ENCODE peak calls at places on chromosomes 12 and 14, in ten cellular contexts. One of them, this sample, is unnamed.

GRCh38 chr12:84463756-84464495 is 448.7 kb downstream of the SLC6A15 start:
- DNase-seq in prostate gland: no peak
- DNase-seq in GM23338: no peak
- DNase-seq in H1: no peak
- DNase-seq in HCT116: no peak
- DNase-seq in SK-N-SH: peak
- DNase-seq in transverse colon: no peak
- DNase-seq in GM12892: no peak
- DNase-seq in breast epithelium: no peak
- DNase-seq in endothelial cell of umbilical vein: no peak
- DNase-seq in this sample: no peak

GRCh38 chr12:125065753-125066570 is 727 bp downstream of the AACS start:
- DNase-seq in prostate gland: no peak
- DNase-seq in GM23338: no peak
- DNase-seq in H1: no peak
- DNase-seq in HCT116: no peak
- DNase-seq in SK-N-SH: peak
- DNase-seq in transverse colon: no peak
- DNase-seq in GM12892: no peak
- DNase-seq in breast epithelium: no peak
- DNase-seq in endothelial cell of umbilical vein: no peak
- DNase-seq in this sample: no peak

GRCh38 chr12:64506955-64507354 is 55.0 kb downstream of the TBK1 start:
- DNase-seq in prostate gland: no peak
- DNase-seq in GM23338: no peak
- DNase-seq in H1: no peak
- DNase-seq in HCT116: no peak
- DNase-seq in SK-N-SH: no peak
- DNase-seq in transverse colon: no peak
- DNase-seq in GM12892: no peak
- DNase-seq in breast epithelium: no peak
- DNase-seq in endothelial cell of umbilical vein: no peak
- DNase-seq in this sample: no peak

GRCh38 chr12:89862511-89863331 is 154.1 kb upstream of the ATP2B1 start:
- DNase-seq in prostate gland: peak
- DNase-seq in GM23338: no peak
- DNase-seq in H1: no peak
- DNase-seq in HCT116: no peak
- DNase-seq in SK-N-SH: no peak
- DNase-seq in transverse colon: peak
- DNase-seq in GM12892: no peak
- DNase-seq in breast epithelium: no peak
- DNase-seq in endothelial cell of umbilical vein: peak
- DNase-seq in this sample: no peak

GRCh38 chr14:47278233-47278842 is 397.1 kb downstream of the MDGA2 start:
- DNase-seq in prostate gland: no peak
- DNase-seq in GM23338: peak
- DNase-seq in H1: peak
- DNase-seq in HCT116: peak
- DNase-seq in SK-N-SH: peak
- DNase-seq in transverse colon: peak
- DNase-seq in GM12892: peak
- DNase-seq in breast epithelium: no peak
- DNase-seq in endothelial cell of umbilical vein: peak
- DNase-seq in this sample: peak

GRCh38 chr12:26058308-26058707 is 66.5 kb downstream of the BHLHE41 start:
- DNase-seq in prostate gland: no peak
- DNase-seq in GM23338: peak
- DNase-seq in H1: no peak
- DNase-seq in HCT116: peak
- DNase-seq in SK-N-SH: no peak
- DNase-seq in transverse colon: no peak
- DNase-seq in GM12892: no peak
- DNase-seq in breast epithelium: no peak
- DNase-seq in endothelial cell of umbilical vein: no peak
- DNase-seq in this sample: no peak

GRCh38 chr12:126355346-126355745 is 1290.1 kb downstream of the AACS start:
- DNase-seq in prostate gland: no peak
- DNase-seq in GM23338: no peak
- DNase-seq in H1: no peak
- DNase-seq in HCT116: no peak
- DNase-seq in SK-N-SH: no peak
- DNase-seq in transverse colon: no peak
- DNase-seq in GM12892: no peak
- DNase-seq in breast epithelium: no peak
- DNase-seq in endothelial cell of umbilical vein: no peak
- DNase-seq in this sample: no peak

GRCh38 chr14:73418227-73418626 is 40.1 kb downstream of the NUMB start:
- DNase-seq in prostate gland: no peak
- DNase-seq in GM23338: no peak
- DNase-seq in H1: no peak
- DNase-seq in HCT116: no peak
- DNase-seq in SK-N-SH: no peak
- DNase-seq in transverse colon: no peak
- DNase-seq in GM12892: no peak
- DNase-seq in breast epithelium: no peak
- DNase-seq in endothelial cell of umbilical vein: no peak
- DNase-seq in this sample: no peak

GRCh38 chr14:98136019-98136418 is 1136.0 kb downstream of the BCL11B start:
- DNase-seq in prostate gland: no peak
- DNase-seq in GM23338: no peak
- DNase-seq in H1: no peak
- DNase-seq in HCT116: no peak
- DNase-seq in SK-N-SH: no peak
- DNase-seq in transverse colon: no peak
- DNase-seq in GM12892: no peak
- DNase-seq in breast epithelium: no peak
- DNase-seq in endothelial cell of umbilical vein: no peak
- DNase-seq in this sample: no peak

GRCh38 chr12:1488908-1489381 is 105.4 kb downstream of the FBXL14 start:
- DNase-seq in prostate gland: no peak
- DNase-seq in GM23338: peak
- DNase-seq in H1: no peak
- DNase-seq in HCT116: no peak
- DNase-seq in SK-N-SH: no peak
- DNase-seq in transverse colon: no peak
- DNase-seq in GM12892: no peak
- DNase-seq in breast epithelium: peak
- DNase-seq in endothelial cell of umbilical vein: no peak
- DNase-seq in this sample: no peak

GRCh38 chr14:90604356-90604755 is 207.5 kb downstream of the CALM1 start:
- DNase-seq in prostate gland: no peak
- DNase-seq in GM23338: no peak
- DNase-seq in H1: no peak
- DNase-seq in HCT116: no peak
- DNase-seq in SK-N-SH: peak
- DNase-seq in transverse colon: no peak
- DNase-seq in GM12892: no peak
- DNase-seq in breast epithelium: no peak
- DNase-seq in endothelial cell of umbilical vein: peak
- DNase-seq in this sample: no peak

GRCh38 chr12:124713436-124714082 is 146.1 kb upstream of the NCOR2 start:
- DNase-seq in prostate gland: no peak
- DNase-seq in GM23338: no peak
- DNase-seq in H1: no peak
- DNase-seq in HCT116: no peak
- DNase-seq in SK-N-SH: peak
- DNase-seq in transverse colon: no peak
- DNase-seq in GM12892: no peak
- DNase-seq in breast epithelium: no peak
- DNase-seq in endothelial cell of umbilical vein: peak
- DNase-seq in this sample: peak

GRCh38 chr12:51048601-51049369 is 658 bp downstream of the LETMD1 start:
- DNase-seq in prostate gland: no peak
- DNase-seq in GM23338: no peak
- DNase-seq in H1: no peak
- DNase-seq in HCT116: no peak
- DNase-seq in SK-N-SH: peak
- DNase-seq in transverse colon: no peak
- DNase-seq in GM12892: no peak
- DNase-seq in breast epithelium: no peak
- DNase-seq in endothelial cell of umbilical vein: no peak
- DNase-seq in this sample: no peak

GRCh38 chr12:132842449-132843045 is 13.9 kb upstream of the GOLGA3 start:
- DNase-seq in prostate gland: no peak
- DNase-seq in GM23338: no peak
- DNase-seq in H1: no peak
- DNase-seq in HCT116: no peak
- DNase-seq in SK-N-SH: no peak
- DNase-seq in transverse colon: no peak
- DNase-seq in GM12892: no peak
- DNase-seq in breast epithelium: no peak
- DNase-seq in endothelial cell of umbilical vein: no peak
- DNase-seq in this sample: no peak

GRCh38 chr14:83975435-83976222 is 1554.3 kb upstream of the FLRT2 start:
- DNase-seq in prostate gland: no peak
- DNase-seq in GM23338: peak
- DNase-seq in H1: no peak
- DNase-seq in HCT116: no peak
- DNase-seq in SK-N-SH: no peak
- DNase-seq in transverse colon: no peak
- DNase-seq in GM12892: no peak
- DNase-seq in breast epithelium: no peak
- DNase-seq in endothelial cell of umbilical vein: peak
- DNase-seq in this sample: no peak

GRCh38 chr12:51798507-51798906 is 50.0 kb downstream of the FIGNL2 start:
- DNase-seq in prostate gland: no peak
- DNase-seq in GM23338: no peak
- DNase-seq in H1: no peak
- DNase-seq in HCT116: no peak
- DNase-seq in SK-N-SH: no peak
- DNase-seq in transverse colon: no peak
- DNase-seq in GM12892: no peak
- DNase-seq in breast epithelium: no peak
- DNase-seq in endothelial cell of umbilical vein: no peak
- DNase-seq in this sample: no peak

GRCh38 chr12:76080017-76080728 is 4.3 kb downstream of the NAP1L1 start:
- DNase-seq in prostate gland: no peak
- DNase-seq in GM23338: no peak
- DNase-seq in H1: no peak
- DNase-seq in HCT116: no peak
- DNase-seq in SK-N-SH: no peak
- DNase-seq in transverse colon: no peak
- DNase-seq in GM12892: no peak
- DNase-seq in breast epithelium: no peak
- DNase-seq in endothelial cell of umbilical vein: no peak
- DNase-seq in this sample: no peak
- TF ChIP-seq POLR2AphosphoS5 in prostate gland: no peak
- TF ChIP-seq POLR2AphosphoS5 in GM23338: no peak
- TF ChIP-seq POLR2AphosphoS5 in H1: no peak
- TF ChIP-seq POLR2AphosphoS5 in HCT116: no peak
- TF ChIP-seq POLR2AphosphoS5 in SK-N-SH: no peak
- TF ChIP-seq POLR2AphosphoS5 in transverse colon: no peak
- TF ChIP-seq POLR2AphosphoS5 in GM12892: no peak
- TF ChIP-seq POLR2AphosphoS5 in breast epithelium: no peak
- TF ChIP-seq POLR2AphosphoS5 in endothelial cell of umbilical vein: no peak
- TF ChIP-seq POLR2AphosphoS5 in this sample: no peak

GRCh38 chr12:121132601-121133481 is at the start of gene P2RX7:
- DNase-seq in prostate gland: peak
- DNase-seq in GM23338: peak
- DNase-seq in H1: peak
- DNase-seq in HCT116: peak
- DNase-seq in SK-N-SH: peak
- DNase-seq in transverse colon: peak
- DNase-seq in GM12892: peak
- DNase-seq in breast epithelium: peak
- DNase-seq in endothelial cell of umbilical vein: peak
- DNase-seq in this sample: peak
- TF ChIP-seq POLR2AphosphoS5 in prostate gland: peak
- TF ChIP-seq POLR2AphosphoS5 in GM23338: no peak
- TF ChIP-seq POLR2AphosphoS5 in H1: no peak
- TF ChIP-seq POLR2AphosphoS5 in HCT116: peak
- TF ChIP-seq POLR2AphosphoS5 in SK-N-SH: no peak
- TF ChIP-seq POLR2AphosphoS5 in transverse colon: no peak
- TF ChIP-seq POLR2AphosphoS5 in GM12892: no peak
- TF ChIP-seq POLR2AphosphoS5 in breast epithelium: no peak
- TF ChIP-seq POLR2AphosphoS5 in endothelial cell of umbilical vein: no peak
- TF ChIP-seq POLR2AphosphoS5 in this sample: no peak

DNA sequence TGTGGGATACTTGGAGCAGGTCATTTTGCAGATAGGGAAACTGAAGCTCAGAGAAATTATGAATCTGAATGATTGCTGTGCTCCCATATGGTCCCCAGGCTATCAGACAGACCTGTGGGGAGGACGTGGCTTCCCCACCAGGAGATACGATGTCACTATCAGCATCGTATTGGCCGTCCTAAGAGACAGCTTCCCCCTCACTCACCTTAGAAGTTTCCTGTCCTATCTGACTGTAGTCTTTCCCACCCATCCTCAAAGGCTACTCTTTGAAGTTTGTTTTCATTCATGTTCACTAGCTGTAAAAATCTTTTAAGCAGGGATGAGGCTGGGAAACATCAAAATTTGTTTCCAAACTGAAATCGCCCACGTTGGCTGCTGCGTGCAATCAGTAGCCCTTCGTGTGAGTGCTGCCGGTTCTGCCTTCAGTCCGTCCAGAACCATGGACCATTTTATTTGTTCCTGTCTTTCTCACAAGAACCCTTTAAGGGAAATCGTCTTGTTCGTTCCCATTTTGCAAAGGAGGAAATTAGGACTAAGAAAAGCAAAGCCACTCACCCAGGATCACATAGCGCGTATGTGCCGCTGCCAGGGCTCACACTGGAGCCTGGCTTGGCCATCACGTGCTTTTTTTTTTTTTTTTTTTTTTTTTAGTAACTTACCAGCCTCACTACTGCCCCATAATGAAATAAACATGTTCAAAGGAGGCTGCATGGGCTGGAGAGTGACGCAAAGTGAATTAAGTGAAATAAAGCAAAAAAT is 1.0 kb upstream of the KDM2B start:
- DNase-seq in prostate gland: no peak
- DNase-seq in GM23338: no peak
- DNase-seq in H1: no peak
- DNase-seq in HCT116: no peak
- DNase-seq in SK-N-SH: peak
- DNase-seq in transverse colon: peak
- DNase-seq in GM12892: no peak
- DNase-seq in breast epithelium: no peak
- DNase-seq in endothelial cell of umbilical vein: peak
- DNase-seq in this sample: peak
- TF ChIP-seq POLR2AphosphoS5 in prostate gland: no peak
- TF ChIP-seq POLR2AphosphoS5 in GM23338: no peak
- TF ChIP-seq POLR2AphosphoS5 in H1: peak
- TF ChIP-seq POLR2AphosphoS5 in HCT116: no peak
- TF ChIP-seq POLR2AphosphoS5 in SK-N-SH: peak
- TF ChIP-seq POLR2AphosphoS5 in transverse colon: peak
- TF ChIP-seq POLR2AphosphoS5 in GM12892: no peak
- TF ChIP-seq POLR2AphosphoS5 in breast epithelium: no peak
- TF ChIP-seq POLR2AphosphoS5 in endothelial cell of umbilical vein: no peak
- TF ChIP-seq POLR2AphosphoS5 in this sample: no peak

DNA sequence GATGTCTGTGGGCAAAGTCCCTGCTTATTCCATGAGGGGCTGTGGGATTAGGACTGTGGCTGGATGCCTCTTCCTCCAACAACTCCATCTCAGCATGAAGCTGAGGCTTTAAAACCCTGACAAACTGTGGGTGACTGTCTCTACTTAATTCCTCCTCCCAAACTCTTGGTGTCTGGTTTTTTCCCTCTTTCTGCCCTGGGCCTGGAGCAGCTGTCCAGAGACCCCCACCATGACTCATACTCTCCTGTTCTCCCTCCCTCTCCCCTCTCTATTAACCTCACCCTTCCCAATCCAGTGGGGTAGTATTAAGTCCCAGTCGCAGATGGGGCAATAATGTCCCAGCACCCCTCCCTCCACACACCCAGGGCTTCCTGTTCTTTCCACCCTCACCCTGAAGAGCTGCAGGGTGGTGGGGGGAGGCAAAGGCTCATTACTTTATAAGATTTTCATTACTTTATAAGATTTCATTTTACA is 2.1 kb upstream of the DNAJC14 start:
- DNase-seq in prostate gland: no peak
- DNase-seq in GM23338: no peak
- DNase-seq in H1: no peak
- DNase-seq in HCT116: no peak
- DNase-seq in SK-N-SH: peak
- DNase-seq in transverse colon: no peak
- DNase-seq in GM12892: no peak
- DNase-seq in breast epithelium: no peak
- DNase-seq in endothelial cell of umbilical vein: no peak
- DNase-seq in this sample: no peak
- TF ChIP-seq POLR2AphosphoS5 in prostate gland: no peak
- TF ChIP-seq POLR2AphosphoS5 in GM23338: no peak
- TF ChIP-seq POLR2AphosphoS5 in H1: no peak
- TF ChIP-seq POLR2AphosphoS5 in HCT116: no peak
- TF ChIP-seq POLR2AphosphoS5 in SK-N-SH: no peak
- TF ChIP-seq POLR2AphosphoS5 in transverse colon: no peak
- TF ChIP-seq POLR2AphosphoS5 in GM12892: no peak
- TF ChIP-seq POLR2AphosphoS5 in breast epithelium: no peak
- TF ChIP-seq POLR2AphosphoS5 in endothelial cell of umbilical vein: no peak
- TF ChIP-seq POLR2AphosphoS5 in this sample: no peak